ENCODE peak calls at places on chromosomes 4 and X, in four cellular contexts. N is K562, D is HepG2, S is GM12878. J is an unnamed sample.

GRCh38 chr4:144754562-144755410 is 108.8 kb downstream of the HHIP start:
- DNase-seq in D (no peak), S (no peak), N (no peak), J (peak; percentile 19)

GRCh38 chr4:129218355-129218754 is 122.4 kb downstream of the C4orf33 start:
- DNase-seq in D (no peak), N (no peak), S (no peak), J (peak; percentile 36)

GRCh38 chr4:47071863-47072441 is 40.6 kb downstream of the GABRB1 start:
- DNase-seq in S (no peak), N (no peak), D (no peak), J (no peak)

GRCh38 chr4:122052714-122053113 is 99.4 kb upstream of the BLTP1 start:
- DNase-seq in S (no peak), D (no peak), N (no peak), J (no peak)

GRCh38 chr4:98739718-98740117 is 81.3 kb upstream of the TSPAN5 start:
- DNase-seq in S (no peak), D (no peak), N (no peak), J (no peak)

GRCh38 chr4:105923507-105924238 is 28.4 kb downstream of the NPNT start:
- DNase-seq in S (no peak), N (no peak), D (no peak), J (no peak)

GRCh38 chr4:128528177-128528576 is 240.6 kb upstream of the PGRMC2 start:
- DNase-seq in S (no peak), N (no peak), D (no peak), J (no peak)

GRCh38 chr4:2867758-2868491 is 24.3 kb downstream of the ADD1 start:
- DNase-seq in N (peak; percentile 64), S (no peak), D (peak; percentile 32), J (no peak)

GRCh38 chrX:29318051-29318450 is 730.8 kb downstream of the IL1RAPL1 start:
- DNase-seq in N (no peak), S (no peak), D (no peak), J (no peak)

GRCh38 chr4:81754169-81754568 is 282.5 kb upstream of the RASGEF1B start:
- DNase-seq in N (no peak), D (no peak), S (no peak), J (no peak)

GRCh38 chr4:186451982-186452381 is 103.4 kb downstream of the MTNR1A start:
- DNase-seq in N (no peak), S (no peak), D (no peak), J (no peak)

GRCh38 chr4:100414016-100414790 is 103.6 kb downstream of the EMCN start:
- DNase-seq in D (no peak), N (no peak), S (no peak), J (no peak)

GRCh38 chr4:6574747-6575502 is at the start of gene MAN2B2:
- DNase-seq in D (peak; percentile 66), N (peak; percentile 99), S (peak; percentile 3), J (peak; percentile 98)

GRCh38 chrX:73562986-73563739 is at the start of gene CHIC1:
- DNase-seq in N (peak; percentile 69), S (peak; percentile 32), D (no peak), J (peak; percentile 83)

GRCh38 chrX:139877710-139878414 is 55.0 kb downstream of the ATP11C start:
- DNase-seq in D (no peak), S (no peak), N (no peak), J (no peak)

GRCh38 chr4:90240333-90240732 is 113.1 kb downstream of the CCSER1 start:
- DNase-seq in S (no peak), D (no peak), N (no peak), J (no peak)

GRCh38 chr4:183200453-183200852 is 101.4 kb downstream of the WWC2 start:
- DNase-seq in D (no peak), N (no peak), S (no peak), J (no peak)

GRCh38 chrX:40266490-40267333 is 169.0 kb upstream of the BCOR start:
- DNase-seq in N (peak; percentile 68), S (no peak), D (peak; percentile 23), J (peak; percentile 89)

GRCh38 chrX:56762707-56763555 is 33.9 kb downstream of the NBDY start:
- DNase-seq in S (no peak), D (no peak), N (no peak), J (no peak)

GRCh38 chrX:139382529-139382928 is 148.0 kb upstream of the F9 start:
- DNase-seq in S (no peak), N (no peak), D (no peak), J (no peak)

GRCh38 chr4:7427326-7428260 is 7.1 kb downstream of the PSAPL1 start:
- DNase-seq in S (no peak), D (no peak), N (no peak), J (no peak)

GRCh38 chr4:183393446-183393845 is 51.0 kb upstream of the CDKN2AIP start:
- DNase-seq in D (no peak), S (no peak), N (no peak), J (no peak)

GRCh38 chr4:71857713-71858451 is 74.0 kb upstream of the GC start:
- DNase-seq in D (no peak), N (peak; percentile 69), S (no peak), J (peak; percentile 9)

GRCh38 chrX:121876316-121876715 is 828.9 kb downstream of the GLUD2 start:
- DNase-seq in S (no peak), D (no peak), N (no peak), J (no peak)

GRCh38 chr4:143140696-143141095 is 44.0 kb upstream of the USP38 start:
- DNase-seq in N (no peak), S (no peak), D (no peak), J (no peak)

GRCh38 chr4:119728692-119729593 is 100.3 kb upstream of the PDE5A start:
- DNase-seq in S (no peak), D (no peak), N (no peak), J (no peak)

GRCh38 chrX:151871244-151871643 is 41.4 kb upstream of the MAGEA4 start:
- DNase-seq in S (no peak), N (no peak), D (peak; percentile 0), J (no peak)

GRCh38 chr4:140150886-140151699 is 2.9 kb downstream of the MAML3 start:
- DNase-seq in S (no peak), D (no peak), N (peak; percentile 75), J (peak; percentile 67)

GRCh38 chrX:47607091-47607490 is 12.6 kb downstream of the SYN1 start:
- DNase-seq in S (no peak), D (no peak), N (no peak), J (no peak)

GRCh38 chrX:129716507-129716906 is 22.3 kb upstream of the XPNPEP2 start:
- DNase-seq in S (no peak), D (peak; percentile 68), N (no peak), J (no peak)

GRCh38 chr4:152950402-152951274 is 14.5 kb downstream of the FHDC1 start:
- DNase-seq in S (no peak), N (no peak), D (no peak), J (no peak)
- TF ChIP-seq TARDBP in S (no peak), N (no peak), D (no peak), J (no peak)

GRCh38 chrX:77162777-77163176 is 284.4 kb upstream of the FGF16 start:
- DNase-seq in N (no peak), S (no peak), D (peak; percentile 43), J (no peak)

DNA sequence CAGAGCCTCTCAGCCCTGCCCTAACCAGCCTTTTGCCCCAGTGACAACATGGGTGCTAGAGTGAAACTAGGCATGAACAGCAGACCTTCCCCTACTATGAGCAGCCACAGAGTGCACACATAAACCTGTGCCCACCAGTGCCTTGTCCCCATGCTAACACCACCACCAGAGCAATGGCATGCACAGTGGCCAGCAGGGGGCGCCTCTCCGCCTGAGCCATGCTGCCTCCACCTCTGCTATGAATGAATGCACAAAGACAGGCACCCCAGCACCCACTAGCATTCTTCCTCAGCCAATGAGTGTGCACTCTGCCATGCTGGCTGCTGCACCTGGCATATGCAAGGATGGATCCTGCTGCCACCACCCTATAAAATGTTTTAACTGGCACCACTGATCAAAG is 286.9 kb upstream of the FGF16 start:
- DNase-seq in D (no peak), N (no peak), S (no peak), J (no peak)
- TF ChIP-seq FOXK2 in D (no peak), N (no peak), S (no peak), J (no peak)

GRCh38 chrX:45009371-45010000 is 136.5 kb downstream of the KDM6A start:
- DNase-seq in D (no peak), N (no peak), S (no peak), J (no peak)
- TF ChIP-seq BHLHE40 in D (no peak), N (no peak), S (no peak), J (no peak)

GRCh38 chr4:1693131-1693896 is 9.2 kb upstream of the FAM53A start:
- DNase-seq in D (peak; percentile 75), N (peak; percentile 62), S (no peak), J (peak; percentile 83)
- TF ChIP-seq TARDBP in D (no peak), N (no peak), S (no peak), J (no peak)

GRCh38 chr4:109295081-109295480 is 7.4 kb downstream of the COL25A1 start:
- DNase-seq in D (no peak), N (no peak), S (no peak), J (no peak)

GRCh38 chr4:109290918-109291317 is 11.5 kb downstream of the COL25A1 start:
- DNase-seq in S (no peak), D (no peak), N (no peak), J (no peak)

GRCh38 chr4:109296545-109296944 is 5.9 kb downstream of the COL25A1 start:
- DNase-seq in S (no peak), N (no peak), D (no peak), J (no peak)

GRCh38 chr4:109294468-109295020 is 7.9 kb downstream of the COL25A1 start:
- DNase-seq in D (no peak), S (no peak), N (no peak), J (no peak)

DNA sequence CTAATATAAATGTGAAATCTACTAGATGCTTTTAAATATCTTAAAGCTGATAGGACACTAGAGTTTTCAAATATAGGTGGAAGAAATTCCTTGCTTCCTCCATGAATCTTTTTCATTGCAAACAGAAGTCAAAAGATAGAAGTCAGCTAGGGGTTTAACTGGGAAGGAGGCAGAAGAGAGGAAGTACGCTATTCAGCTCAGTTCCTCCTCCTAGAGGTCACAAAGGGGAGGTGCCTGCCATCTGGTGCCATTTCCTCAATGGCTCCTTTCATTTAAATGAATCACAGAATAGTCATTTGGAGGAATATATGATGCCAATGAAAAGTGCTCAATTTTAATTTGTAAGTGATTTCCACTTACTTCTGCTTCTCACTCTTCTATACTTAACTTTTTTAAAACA is 8.5 kb downstream of the COL25A1 start:
- DNase-seq in D (peak; percentile 15), S (no peak), N (peak; percentile 42), J (peak; percentile 45)
- TF ChIP-seq FOXK2 in D (no peak), S (no peak), N (no peak), J (no peak)

J was measured in HEK293T.